ENCODE peak calls at places on chromosomes 13 and 19, in eight cellular contexts. Y is transverse colon, B is stomach, X is H1, J is sigmoid colon, V is ovary, H is A549, G is suprapubic skin. O is an unnamed sample.

GRCh38 chr13:77448689-77449088 is 86.8 kb upstream of the SCEL start:
- DNase-seq in Y (peak), B (no peak), X (no peak), J (no peak), V (no peak), H (no peak), G (no peak), O (no peak)

GRCh38 chr13:45511310-45512147 is 46.8 kb downstream of the COG3 start:
- DNase-seq in Y (no peak), B (no peak), X (no peak), J (no peak), V (no peak), H (peak), G (no peak), O (no peak)

GRCh38 chr13:111919826-111920225 is 147.1 kb upstream of the SOX1 start:
- DNase-seq in Y (no peak), B (no peak), X (no peak), J (no peak), V (no peak), H (no peak), G (no peak), O (no peak)

GRCh38 chr13:102012299-102013293 is 389.3 kb downstream of the FGF14 start:
- DNase-seq in Y (no peak), B (no peak), X (no peak), J (no peak), V (no peak), H (no peak), G (no peak), O (no peak)

GRCh38 chr19:16627194-16627927 is 643 bp downstream of the MED26 start:
- DNase-seq in Y (peak), B (no peak), X (no peak), J (peak), V (peak), H (no peak), G (peak), O (no peak)

GRCh38 chr19:29887498-29887897 is 54.5 kb upstream of the URI1 start:
- DNase-seq in Y (no peak), B (peak), X (no peak), J (peak), V (peak), H (no peak), G (no peak), O (no peak)

GRCh38 chr19:17358395-17358794 is 18.7 kb downstream of the PLVAP start:
- DNase-seq in Y (no peak), B (no peak), X (no peak), J (no peak), V (no peak), H (peak), G (no peak), O (no peak)

GRCh38 chr19:42178791-42179500 is 38.5 kb downstream of the DEDD2 start:
- DNase-seq in Y (no peak), B (no peak), X (peak), J (no peak), V (no peak), H (peak), G (no peak), O (no peak)

GRCh38 chr19:35295792-35296462 is 4.0 kb downstream of the MAG start:
- DNase-seq in Y (peak), B (no peak), X (peak), J (no peak), V (no peak), H (no peak), G (no peak), O (no peak)

GRCh38 chr13:93789058-93789457 is 562.5 kb downstream of the GPC6 start:
- DNase-seq in Y (no peak), B (no peak), X (no peak), J (no peak), V (no peak), H (no peak), G (no peak), O (no peak)

GRCh38 chr13:93788456-93788855 is 561.8 kb downstream of the GPC6 start:
- DNase-seq in Y (no peak), B (no peak), X (no peak), J (no peak), V (no peak), H (no peak), G (no peak), O (no peak)

GRCh38 chr13:93797463-93797862 is 570.9 kb downstream of the GPC6 start:
- DNase-seq in Y (no peak), B (no peak), X (no peak), J (no peak), V (no peak), H (no peak), G (no peak), O (no peak)

GRCh38 chr13:93794197-93794885 is 567.7 kb downstream of the GPC6 start:
- DNase-seq in Y (no peak), B (no peak), X (no peak), J (no peak), V (no peak), H (no peak), G (no peak), O (no peak)
- TF ChIP-seq EP300 in Y (no peak), B (no peak), X (no peak), J (no peak), V (no peak), H (no peak), G (no peak), O (no peak)

GRCh38 chr19:6652214-6653094 is 17.5 kb downstream of the TNFSF14 start:
- DNase-seq in Y (no peak), B (no peak), X (no peak), J (no peak), V (no peak), H (no peak), G (no peak), O (no peak)

GRCh38 chr19:6649189-6649588 is 20.8 kb downstream of the TNFSF14 start:
- DNase-seq in Y (no peak), B (no peak), X (no peak), J (no peak), V (no peak), H (no peak), G (no peak), O (no peak)

GRCh38 chr19:6654347-6655310 is 15.3 kb downstream of the TNFSF14 start:
- DNase-seq in Y (peak), B (no peak), X (no peak), J (no peak), V (no peak), H (no peak), G (no peak), O (no peak)
- H3K27ac ChIP-seq in Y (peak), B (no peak), X (no peak), J (no peak), V (no peak), H (no peak), G (no peak), O (no peak)

DNA sequence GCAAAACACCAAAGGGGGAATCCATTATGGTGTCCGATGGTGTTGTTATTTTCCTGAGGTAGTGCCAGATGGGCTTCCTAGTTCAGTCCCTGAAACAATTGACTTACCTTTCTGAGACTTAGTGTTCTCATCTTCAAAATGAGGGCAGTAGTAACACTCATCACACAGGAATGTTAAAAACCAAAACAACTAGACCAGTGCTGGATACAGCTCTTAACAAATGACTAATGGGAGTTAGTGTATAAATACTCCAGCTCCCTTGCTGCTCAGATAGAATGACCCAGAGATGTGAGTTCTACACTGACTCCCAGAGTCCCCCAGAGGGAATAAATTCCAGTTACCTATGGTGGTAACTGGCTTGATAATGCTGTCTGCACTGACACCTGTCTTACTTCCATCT is 49.9 kb downstream of the MBD3L2B start:
- DNase-seq in Y (no peak), B (no peak), X (no peak), J (no peak), V (no peak), H (no peak), G (no peak), O (no peak)
- TF ChIP-seq POLR2A in Y (no peak), B (no peak), X (no peak), J (no peak), V (no peak), H (no peak), G (no peak), O (no peak)

GRCh38 chr19:5247957-5248705 is 92.5 kb downstream of the PTPRS start:
- DNase-seq in Y (no peak), B (no peak), X (no peak), J (no peak), V (no peak), H (no peak), G (no peak), O (no peak)

GRCh38 chr19:5243878-5244277 is 96.7 kb downstream of the PTPRS start:
- DNase-seq in Y (no peak), B (no peak), X (no peak), J (no peak), V (no peak), H (no peak), G (no peak), O (no peak)

GRCh38 chr19:5246554-5247155 is 94.0 kb downstream of the PTPRS start:
- DNase-seq in Y (no peak), B (no peak), X (no peak), J (no peak), V (no peak), H (no peak), G (no peak), O (no peak)

GRCh38 chr19:5244351-5244750 is 96.3 kb downstream of the PTPRS start:
- DNase-seq in Y (no peak), B (no peak), X (no peak), J (no peak), V (no peak), H (no peak), G (no peak), O (no peak)

DNA sequence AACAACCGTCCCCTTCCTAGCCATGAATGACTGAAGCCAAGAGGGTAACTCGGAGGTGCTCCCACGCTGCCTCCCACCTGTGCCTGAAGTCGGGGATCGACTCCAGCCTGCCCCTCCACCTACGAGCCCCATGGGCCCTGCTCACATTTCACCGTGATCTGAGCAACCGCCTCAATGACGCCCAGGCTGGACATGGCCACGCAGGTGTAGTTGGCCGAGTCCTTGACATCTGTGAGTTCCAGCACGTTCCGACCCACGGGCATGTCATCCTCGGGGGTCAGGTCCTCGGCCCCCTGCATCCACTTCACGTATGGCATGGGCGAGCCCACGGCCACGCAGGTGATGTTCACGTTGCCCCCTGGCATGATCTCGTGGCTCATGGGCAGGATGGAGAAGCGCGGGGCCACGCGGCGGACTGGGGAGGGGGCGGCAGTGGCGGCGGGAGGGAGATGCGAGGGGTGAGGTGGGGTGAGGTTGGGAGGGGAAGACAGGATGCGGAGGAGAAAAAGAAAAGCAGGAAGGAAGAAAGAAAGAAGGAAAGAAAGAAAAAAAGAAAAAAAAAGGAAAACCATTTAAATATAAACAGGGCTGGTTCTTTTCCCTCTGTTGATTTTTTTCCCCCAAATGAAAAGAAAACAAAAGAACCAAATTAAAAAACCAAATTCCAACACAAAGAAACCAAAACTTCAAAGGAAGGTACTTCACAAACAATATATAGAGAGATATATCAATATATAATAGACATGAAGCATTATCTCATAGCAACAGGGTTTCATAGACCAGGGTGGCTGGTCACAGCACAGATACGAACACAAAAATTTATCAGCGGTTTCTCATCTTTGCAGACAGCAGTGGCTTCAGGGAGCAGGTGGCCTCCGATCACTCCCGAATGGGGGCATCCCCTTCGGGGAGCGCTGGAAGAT is 94.7 kb downstream of the PTPRS start:
- DNase-seq in Y (no peak), B (no peak), X (no peak), J (no peak), V (no peak), H (no peak), G (no peak), O (no peak)
- TF ChIP-seq EP300 in Y (no peak), B (no peak), X (no peak), J (no peak), V (no peak), H (no peak), G (no peak), O (no peak)